ENCODE peak calls at places on chromosomes 13 and 19, in four cellular contexts. One of them, this sample, is unnamed.

GRCh38 chr19:34962945-34963530 is 991 bp downstream of the ZNF792 start:
- DNase-seq in foreskin keratinocyte: no peak
- DNase-seq in HL-60: no peak
- DNase-seq in GM04504: no peak
- DNase-seq in this sample: peak; percentile 28

GRCh38 chr13:65378943-65379519 is 1851.1 kb downstream of the PCDH9 start:
- DNase-seq in GM04504: no peak
- DNase-seq in foreskin keratinocyte: peak; percentile 12
- DNase-seq in HL-60: no peak
- DNase-seq in this sample: no peak

GRCh38 chr13:71751074-71751473 is 115.9 kb downstream of the DACH1 start:
- DNase-seq in foreskin keratinocyte: no peak
- DNase-seq in HL-60: no peak
- DNase-seq in GM04504: no peak
- DNase-seq in this sample: no peak

GRCh38 chr13:63455938-63456337 is 2040.3 kb upstream of the PCDH20 start:
- DNase-seq in foreskin keratinocyte: no peak
- DNase-seq in GM04504: no peak
- DNase-seq in HL-60: no peak
- DNase-seq in this sample: no peak

GRCh38 chr19:41299755-41300089 is 10.2 kb upstream of the CCDC97 start:
- DNase-seq in GM04504: peak; percentile 53
- DNase-seq in foreskin keratinocyte: no peak
- DNase-seq in HL-60: no peak
- DNase-seq in this sample: no peak

GRCh38 chr19:51016798-51017683 is 2.5 kb downstream of the KLK10 start:
- DNase-seq in foreskin keratinocyte: peak; percentile 75
- DNase-seq in HL-60: no peak
- DNase-seq in GM04504: no peak
- DNase-seq in this sample: peak; percentile 89

GRCh38 chr19:54190942-54191670 is at the start of gene TSEN34:
- DNase-seq in HL-60: no peak
- DNase-seq in foreskin keratinocyte: no peak
- DNase-seq in GM04504: peak; percentile 72
- DNase-seq in this sample: peak; percentile 89

GRCh38 chr19:23698711-23699520 is 11.9 kb upstream of the ZNF675 start:
- DNase-seq in foreskin keratinocyte: peak; percentile 92
- DNase-seq in GM04504: no peak
- DNase-seq in HL-60: no peak
- DNase-seq in this sample: peak; percentile 2

GRCh38 chr19:39987596-39987995 is 9.3 kb upstream of the ZNF546 start:
- DNase-seq in foreskin keratinocyte: no peak
- DNase-seq in HL-60: no peak
- DNase-seq in GM04504: no peak
- DNase-seq in this sample: no peak

GRCh38 chr13:113946409-113947181 is 27.3 kb downstream of the C13orf46 start:
- DNase-seq in GM04504: no peak
- DNase-seq in HL-60: no peak
- DNase-seq in foreskin keratinocyte: no peak
- DNase-seq in this sample: no peak

GRCh38 chr13:113064534-113065405 is 40.8 kb upstream of the F7 start:
- DNase-seq in HL-60: no peak
- DNase-seq in foreskin keratinocyte: peak; percentile 8
- DNase-seq in GM04504: no peak
- DNase-seq in this sample: peak; percentile 81

GRCh38 chr19:37506387-37507166 is at the start of gene ZNF793:
- DNase-seq in GM04504: peak; percentile 47
- DNase-seq in HL-60: peak; percentile 51
- DNase-seq in foreskin keratinocyte: peak; percentile 93
- DNase-seq in this sample: peak; percentile 88

GRCh38 chr13:100550433-100550832 is 38.2 kb downstream of the GGACT start:
- DNase-seq in HL-60: no peak
- DNase-seq in foreskin keratinocyte: no peak
- DNase-seq in GM04504: peak; percentile 44
- DNase-seq in this sample: no peak

GRCh38 chr19:14091086-14091884 is 734 bp upstream of the SAMD1 start:
- DNase-seq in GM04504: no peak
- DNase-seq in HL-60: peak; percentile 67
- DNase-seq in foreskin keratinocyte: peak; percentile 52
- DNase-seq in this sample: peak; percentile 75

GRCh38 chr13:74226791-74227475 is 92.7 kb upstream of the KLF12 start:
- DNase-seq in HL-60: no peak
- DNase-seq in foreskin keratinocyte: no peak
- DNase-seq in GM04504: no peak
- DNase-seq in this sample: no peak

GRCh38 chr19:53844849-53845246 is 20.7 kb upstream of the NLRP12 start:
- DNase-seq in GM04504: no peak
- DNase-seq in foreskin keratinocyte: no peak
- DNase-seq in HL-60: peak; percentile 72
- DNase-seq in this sample: no peak

GRCh38 chr19:11164879-11165406 is 9.4 kb upstream of the SPC24 start:
- DNase-seq in HL-60: no peak
- DNase-seq in GM04504: peak; percentile 91
- DNase-seq in foreskin keratinocyte: no peak
- DNase-seq in this sample: no peak

GRCh38 chr19:46766569-46767317 is 20.5 kb upstream of the STRN4 start:
- DNase-seq in GM04504: no peak
- DNase-seq in foreskin keratinocyte: no peak
- DNase-seq in HL-60: no peak
- DNase-seq in this sample: peak; percentile 59

GRCh38 chr19:14632286-14632685 is 42.4 kb downstream of the ADGRE3 start:
- DNase-seq in HL-60: peak; percentile 70
- DNase-seq in foreskin keratinocyte: peak; percentile 14
- DNase-seq in GM04504: no peak
- DNase-seq in this sample: peak; percentile 51

This sample was measured in Daoy.